ENCODE peak calls at places on chromosome 15, in five cellular contexts. Q is mesenchymal stem cell, P is neuronal stem cell, D is H9, G is H1. S is an unnamed sample.

GRCh38 chr15:29083858-29084257 is 185.8 kb downstream of the NSMCE3 start:
- DNase-seq in Q (no peak), D (no peak), P (no peak), G (no peak), S (no peak)

GRCh38 chr15:57591237-57591821 is 375 bp upstream of the MYZAP start:
- DNase-seq in P (no peak), Q (no peak), G (no peak), D (no peak), S (peak)

GRCh38 chr15:33915571-33916407 is 52.5 kb upstream of the CHRM5 start:
- DNase-seq in D (peak), G (no peak), Q (no peak), P (no peak), S (peak)

GRCh38 chr15:58212909-58213526 is 74.8 kb downstream of the AQP9 start:
- DNase-seq in D (no peak), P (no peak), G (no peak), Q (no peak), S (peak)

GRCh38 chr15:48890375-48890972 is 12.5 kb downstream of the EID1 start:
- DNase-seq in Q (no peak), D (no peak), P (no peak), G (no peak), S (no peak)

GRCh38 chr15:79918278-79918677 is 21.5 kb upstream of the MTHFS start:
- DNase-seq in D (peak), P (no peak), G (no peak), Q (no peak), S (no peak)

GRCh38 chr15:46644493-46645481 is 1010.0 kb downstream of the SQOR start:
- DNase-seq in P (no peak), Q (no peak), G (no peak), D (no peak), S (no peak)

GRCh38 chr15:82832601-82833209 is 23.3 kb downstream of the WHAMM start:
- DNase-seq in P (no peak), Q (peak), G (no peak), D (no peak), S (no peak)

GRCh38 chr15:50128266-50128665 is 9.2 kb upstream of the ATP8B4 start:
- DNase-seq in D (peak), Q (peak), P (no peak), G (no peak), S (no peak)

GRCh38 chr15:24919446-24919845 is 35.3 kb upstream of the SNRPN start:
- DNase-seq in Q (no peak), G (no peak), D (peak), P (no peak), S (no peak)

GRCh38 chr15:95326689-95327525 is 1003.6 kb upstream of the NR2F2 start:
- DNase-seq in Q (no peak), D (peak), G (no peak), P (no peak), S (no peak)

GRCh38 chr15:39232512-39232911 is 348.4 kb upstream of the THBS1 start:
- DNase-seq in Q (peak), G (no peak), P (no peak), D (no peak), S (peak)

GRCh38 chr15:42549052-42549491 is 434 bp downstream of the HAUS2 start:
- DNase-seq in D (no peak), G (no peak), P (no peak), Q (peak), S (peak)

GRCh38 chr15:81492303-81492702 is 118.3 kb upstream of the TMC3 start:
- DNase-seq in G (no peak), P (no peak), Q (no peak), D (no peak), S (no peak)

GRCh38 chr15:88704791-88705768 is 66.3 kb downstream of the ISG20 start:
- DNase-seq in G (no peak), Q (peak), P (peak), D (peak), S (no peak)

GRCh38 chr15:65942436-65942835 is 73.1 kb downstream of the RAB11A start:
- DNase-seq in G (no peak), Q (no peak), P (no peak), D (no peak), S (no peak)

GRCh38 chr15:90106522-90107117 is 4.4 kb upstream of the IDH2 start:
- DNase-seq in Q (peak), P (no peak), G (no peak), D (no peak), S (no peak)

GRCh38 chr15:74906193-74906449 is 530 bp downstream of the FAM219B start:
- DNase-seq in G (no peak), D (peak), P (no peak), Q (peak), S (peak)

GRCh38 chr15:50145451-50145872 is 26.4 kb upstream of the ATP8B4 start:
- DNase-seq in G (peak), P (peak), Q (peak), D (no peak), S (peak)

GRCh38 chr15:59300618-59301139 is 72.0 kb downstream of the MYO1E start:
- DNase-seq in Q (no peak), D (no peak), G (no peak), P (no peak), S (no peak)

GRCh38 chr15:74955796-74956647 is 550 bp downstream of the RPP25 start:
- DNase-seq in Q (peak), P (peak), G (no peak), D (peak), S (peak)

GRCh38 chr15:69802432-69802831 is 295.3 kb downstream of the TLE3 start:
- DNase-seq in P (no peak), Q (no peak), D (no peak), G (no peak), S (no peak)

GRCh38 chr15:92878593-92879053 is 21.5 kb upstream of the CHD2 start:
- DNase-seq in D (no peak), Q (no peak), G (no peak), P (no peak), S (no peak)

GRCh38 chr15:37132826-37133417 is 32.6 kb upstream of the MEIS2 start:
- DNase-seq in P (no peak), G (no peak), Q (no peak), D (no peak), S (no peak)

GRCh38 chr15:37134244-37134643 is 33.9 kb upstream of the MEIS2 start:
- DNase-seq in P (no peak), Q (no peak), D (no peak), G (no peak), S (no peak)

GRCh38 chr15:37130356-37130755 is 30.0 kb upstream of the MEIS2 start:
- DNase-seq in P (no peak), Q (no peak), D (no peak), G (no peak), S (no peak)

GRCh38 chr15:37133619-37134018 is 33.3 kb upstream of the MEIS2 start:
- DNase-seq in G (no peak), P (no peak), D (no peak), Q (peak), S (no peak)

DNA sequence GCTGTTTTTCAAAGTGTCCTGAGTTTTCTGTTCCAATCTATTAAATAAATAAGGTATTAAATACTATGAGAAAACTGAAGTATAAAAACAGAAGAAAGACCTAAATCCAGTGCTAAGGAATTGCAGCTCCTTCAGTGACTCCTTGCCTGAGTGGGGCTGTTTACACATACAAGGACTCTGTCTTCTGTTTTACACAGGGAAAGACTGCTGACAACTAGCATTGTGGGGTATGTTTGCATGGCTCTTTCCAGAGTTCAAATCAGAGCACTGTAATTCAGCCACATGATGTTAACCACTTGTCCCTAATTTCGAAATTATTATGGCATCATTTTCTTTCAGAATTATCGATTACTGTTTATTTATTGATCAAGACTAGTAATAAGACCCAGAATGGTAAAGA is 31.3 kb upstream of the MEIS2 start:
- DNase-seq in P (no peak), G (no peak), D (no peak), Q (peak), S (no peak)
- H3K23ac ChIP-seq in P (no peak), G (no peak), D (no peak), Q (no peak), S (no peak)

DNA sequence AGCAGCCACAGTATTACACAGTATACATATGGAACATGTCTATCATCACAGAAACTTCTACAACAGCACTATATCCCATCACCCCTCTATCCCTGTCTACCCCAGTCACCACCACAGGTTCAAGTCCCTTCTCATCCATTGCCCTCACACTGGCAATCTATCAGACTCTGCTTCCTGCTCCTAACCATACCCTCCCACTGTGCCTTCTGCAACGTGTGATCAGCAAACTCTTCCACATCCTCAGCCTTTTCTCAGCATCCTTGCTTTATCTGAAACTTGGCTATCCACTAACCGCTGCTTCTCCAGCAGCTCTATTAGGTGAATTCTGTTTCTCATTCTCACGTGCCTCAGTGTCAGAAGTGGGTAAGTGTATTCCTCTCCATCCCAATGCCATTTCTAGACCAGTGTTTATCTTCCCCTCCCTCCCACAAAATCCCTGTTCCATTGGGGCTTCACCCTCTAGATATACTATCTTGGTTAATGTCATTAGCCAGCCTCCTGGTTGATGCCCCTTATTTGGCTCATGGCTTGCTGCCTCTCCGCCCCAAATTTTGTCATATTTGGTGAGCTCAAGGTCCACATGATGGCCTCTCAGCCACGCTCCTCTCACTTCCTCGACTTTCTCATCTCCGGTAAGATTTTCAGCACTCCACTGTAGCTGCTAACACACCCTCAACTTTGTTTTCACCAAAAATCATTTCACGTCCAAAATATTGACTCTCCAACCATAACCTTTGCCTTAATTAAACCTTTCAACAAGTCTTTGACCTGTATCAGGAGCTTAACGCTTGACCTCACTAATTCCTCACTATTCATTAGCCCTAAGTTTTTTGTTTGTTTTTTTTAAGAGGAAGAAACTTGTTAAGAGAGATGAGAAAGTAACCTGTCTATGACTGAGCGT is 69.1 kb downstream of the RBPMS2 start:
- DNase-seq in P (no peak), Q (no peak), D (no peak), G (no peak), S (no peak)
- H2BK12ac ChIP-seq in P (no peak), Q (no peak), D (no peak), G (no peak), S (no peak)

DNA sequence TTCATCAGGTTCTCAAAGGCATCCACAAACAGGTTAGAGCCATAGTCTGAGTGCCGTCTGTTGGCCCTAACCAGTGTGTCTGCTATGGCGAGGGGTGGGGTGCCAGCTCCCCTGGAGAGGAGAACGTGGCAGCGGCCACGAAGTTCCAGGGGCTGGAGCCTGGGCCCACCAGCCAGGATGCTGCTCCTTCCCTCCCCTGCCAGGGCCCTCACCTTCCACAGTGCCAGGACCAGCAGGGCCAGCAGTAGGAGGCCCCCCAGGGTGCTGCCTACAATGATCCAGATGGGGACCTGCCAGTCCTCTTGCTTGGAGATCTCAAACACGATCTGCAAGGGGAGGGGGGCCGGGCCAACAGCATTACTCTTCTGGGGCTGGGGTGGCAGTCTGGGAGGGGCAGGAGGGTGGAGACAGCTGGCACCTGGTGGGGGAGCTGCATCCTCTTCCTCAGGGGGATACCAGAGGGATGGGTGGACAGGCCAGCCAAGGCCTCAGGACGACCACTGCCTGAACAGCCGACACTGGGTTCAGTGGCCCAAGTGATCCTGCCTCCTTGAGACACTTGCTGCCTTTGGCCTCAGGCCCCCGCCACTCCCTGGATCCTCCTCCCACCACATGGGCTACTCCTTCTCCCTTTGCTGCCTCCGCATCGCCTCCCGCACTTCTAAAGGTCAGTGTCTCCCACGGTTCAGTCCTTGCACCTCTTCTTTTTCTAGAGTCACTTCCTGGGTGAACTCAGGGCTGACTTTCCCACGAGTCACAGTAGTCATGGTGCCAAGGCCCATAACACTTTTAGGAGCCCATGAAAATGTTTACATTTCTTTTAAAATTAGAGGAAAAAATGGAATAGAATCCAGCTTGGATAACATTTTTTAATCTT is 26.3 kb downstream of the FEM1B start:
- DNase-seq in D (peak), P (no peak), G (no peak), Q (no peak), S (no peak)
- H3K23ac ChIP-seq in D (no peak), P (peak), G (no peak), Q (no peak), S (no peak)

GRCh38 chr15:72155635-72156616 is 37.7 kb downstream of the SENP8 start:
- DNase-seq in P (peak), Q (peak), D (peak), G (peak), S (peak)
- H2BK12ac ChIP-seq in P (peak), Q (peak), D (no peak), G (no peak), S (peak)

DNA sequence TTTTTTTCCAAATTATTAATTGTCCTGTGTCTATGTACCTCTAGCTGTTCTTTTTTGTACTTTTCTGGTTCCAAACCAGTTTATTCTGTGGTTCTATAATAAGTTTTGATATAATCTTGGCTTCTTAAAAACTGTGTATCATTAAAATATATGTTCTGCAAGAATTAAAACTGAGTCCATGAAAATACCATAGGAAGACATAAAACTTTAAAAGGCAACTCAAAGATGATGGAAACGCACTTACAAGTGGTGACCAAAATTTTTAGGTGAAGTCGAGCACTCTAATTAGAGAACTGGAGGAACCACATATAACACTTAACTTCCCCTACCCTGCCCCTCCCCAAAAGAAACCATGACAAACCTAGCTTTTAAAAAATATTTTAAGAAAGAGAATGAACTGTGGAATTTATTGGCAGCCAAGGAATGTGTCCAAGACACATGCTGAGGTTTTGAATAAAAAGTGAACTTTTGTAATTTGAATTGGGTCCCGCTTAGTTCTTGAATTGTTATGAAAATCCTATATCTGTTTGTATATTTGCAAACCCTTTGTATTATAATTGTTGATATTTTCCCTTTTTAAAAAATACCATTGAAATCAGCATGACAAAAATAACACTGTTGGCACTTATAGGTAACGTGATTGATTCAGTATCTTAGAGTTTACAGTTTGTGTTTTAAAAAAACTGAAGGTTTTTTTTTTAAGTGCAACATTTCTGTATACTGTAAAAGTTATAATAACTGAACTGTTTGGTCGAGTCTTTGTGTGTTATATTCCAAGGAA is 7.7 kb downstream of the NR2F2 start:
- DNase-seq in Q (peak), D (no peak), P (no peak), G (no peak), S (no peak)
- H3K23ac ChIP-seq in Q (no peak), D (no peak), P (no peak), G (no peak), S (no peak)

DNA sequence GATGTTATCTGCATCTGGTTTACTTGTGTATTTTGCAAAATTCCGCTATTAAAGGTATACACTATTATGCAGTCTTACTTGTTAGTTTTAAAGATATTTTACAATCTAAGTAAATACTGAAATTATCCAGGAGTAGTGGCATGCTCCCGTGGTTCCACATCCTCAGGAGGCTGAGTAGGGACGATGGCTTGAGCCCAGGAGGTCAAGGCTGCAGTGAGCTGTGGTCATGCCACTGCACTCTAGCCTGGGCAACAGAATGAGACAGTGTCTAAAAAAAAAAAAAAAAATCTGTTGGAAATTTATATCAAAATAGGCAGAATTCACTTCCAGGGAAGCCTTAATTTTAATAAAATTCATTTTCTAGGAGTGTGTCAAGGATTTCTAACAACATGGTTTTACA is 27.7 kb upstream of the HYKK start:
- DNase-seq in G (no peak), D (no peak), Q (no peak), P (no peak), S (no peak)
- H2BK12ac ChIP-seq in G (no peak), D (no peak), Q (no peak), P (no peak), S (no peak)

GRCh38 chr15:101827257-101827656 is 15.3 kb downstream of the OR4F15 start:
- DNase-seq in D (no peak), G (no peak), Q (peak), P (no peak), S (peak)
- H3K23ac ChIP-seq in D (no peak), G (no peak), Q (no peak), P (no peak), S (no peak)

GRCh38 chr15:61091229-61091628 is 137.9 kb downstream of the RORA start:
- DNase-seq in D (no peak), P (no peak), Q (no peak), G (no peak), S (no peak)

GRCh38 chr15:61086001-61086400 is 143.1 kb downstream of the RORA start:
- DNase-seq in Q (no peak), G (no peak), P (no peak), D (no peak), S (no peak)

GRCh38 chr15:61087601-61088000 is 141.5 kb downstream of the RORA start:
- DNase-seq in Q (no peak), G (no peak), D (no peak), P (no peak), S (no peak)

GRCh38 chr15:61086756-61087155 is 142.3 kb downstream of the RORA start:
- DNase-seq in Q (no peak), G (no peak), P (no peak), D (no peak), S (no peak)

DNA sequence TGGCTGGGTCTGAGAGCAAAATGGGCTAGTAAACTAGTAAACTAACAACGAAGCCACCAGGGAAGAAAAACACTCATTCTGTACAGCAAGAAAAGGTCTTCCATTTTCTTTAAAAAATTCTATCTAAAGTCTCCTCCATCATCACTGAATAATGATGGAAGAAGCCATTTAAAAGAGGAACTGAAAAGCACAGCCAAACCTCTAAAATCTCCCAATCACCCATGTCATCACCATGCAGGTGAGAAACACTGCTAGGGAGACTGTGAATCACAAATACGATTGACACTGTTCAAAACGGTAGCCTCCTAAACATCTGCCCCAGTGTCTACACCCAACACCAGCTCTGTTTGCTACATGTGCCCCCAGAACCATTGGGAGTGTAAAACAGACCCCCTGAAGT is 140.4 kb downstream of the RORA start:
- DNase-seq in D (no peak), G (no peak), Q (no peak), P (no peak), S (no peak)
- H2BK12ac ChIP-seq in D (no peak), G (no peak), Q (no peak), P (no peak), S (no peak)

GRCh38 chr15:71802770-71803169 is 7.6 kb upstream of the NR2E3 start:
- DNase-seq in Q (no peak), P (no peak), D (peak), G (no peak), S (no peak)

GRCh38 chr15:71800835-71801745 is 9.3 kb upstream of the NR2E3 start:
- DNase-seq in Q (peak), G (peak), P (peak), D (no peak), S (peak)

GRCh38 chr15:71801935-71802655 is 8.3 kb upstream of the NR2E3 start:
- DNase-seq in Q (no peak), G (no peak), P (no peak), D (no peak), S (no peak)

GRCh38 chr15:71798641-71799040 is 11.7 kb upstream of the NR2E3 start:
- DNase-seq in P (no peak), G (no peak), D (no peak), Q (no peak), S (no peak)

GRCh38 chr15:71800190-71800589 is 10.2 kb upstream of the NR2E3 start:
- DNase-seq in Q (no peak), P (no peak), G (no peak), D (no peak), S (no peak)
- H3K23ac ChIP-seq in Q (no peak), P (no peak), G (no peak), D (no peak), S (no peak)

S was measured in trophoblast cell.